ENCODE peak calls at places on chromosomes 13 and 19, in five cellular contexts. G is K562, Z is HepG2, J is A549, W is tibial nerve. S is an unnamed sample.

GRCh38 chr19:41928221-41928683 is at the start of gene ERFL:
- DNase-seq in Z (no peak), J (no peak), G (peak; percentile 78), W (no peak), S (peak; percentile 87)

GRCh38 chr13:57264965-57265364 is 98.0 kb downstream of the PRR20E start:
- DNase-seq in Z (no peak), J (no peak), W (no peak), G (no peak), S (no peak)

GRCh38 chr19:6224308-6224675 is 55.5 kb downstream of the MLLT1 start:
- DNase-seq in Z (no peak), J (no peak), G (no peak), W (no peak), S (no peak)

GRCh38 chr19:5125797-5126497 is 157.0 kb downstream of the KDM4B start:
- DNase-seq in Z (no peak), W (no peak), G (no peak), J (no peak), S (no peak)

GRCh38 chr13:20512042-20512683 is 13.5 kb downstream of the CRYL1 start:
- DNase-seq in J (no peak), G (no peak), Z (no peak), W (no peak), S (no peak)

GRCh38 chr13:52009985-52010384 is 1.3 kb downstream of the ATP7B start:
- DNase-seq in W (no peak), J (no peak), Z (no peak), G (no peak), S (no peak)

GRCh38 chr19:49061445-49061844 is 3.2 kb downstream of the NTF4 start:
- DNase-seq in Z (no peak), J (no peak), W (no peak), G (no peak), S (peak; percentile 76)

GRCh38 chr13:77584111-77584510 is 48.6 kb downstream of the SCEL start:
- DNase-seq in W (no peak), J (no peak), G (no peak), Z (no peak), S (no peak)

GRCh38 chr19:23241433-23241832 is 8.8 kb downstream of the ZNF724 start:
- DNase-seq in G (no peak), W (no peak), J (no peak), Z (no peak), S (no peak)

GRCh38 chr19:13797058-13797440 is 1.8 kb downstream of the ZSWIM4 start:
- DNase-seq in Z (no peak), W (no peak), G (no peak), J (no peak), S (no peak)

DNA sequence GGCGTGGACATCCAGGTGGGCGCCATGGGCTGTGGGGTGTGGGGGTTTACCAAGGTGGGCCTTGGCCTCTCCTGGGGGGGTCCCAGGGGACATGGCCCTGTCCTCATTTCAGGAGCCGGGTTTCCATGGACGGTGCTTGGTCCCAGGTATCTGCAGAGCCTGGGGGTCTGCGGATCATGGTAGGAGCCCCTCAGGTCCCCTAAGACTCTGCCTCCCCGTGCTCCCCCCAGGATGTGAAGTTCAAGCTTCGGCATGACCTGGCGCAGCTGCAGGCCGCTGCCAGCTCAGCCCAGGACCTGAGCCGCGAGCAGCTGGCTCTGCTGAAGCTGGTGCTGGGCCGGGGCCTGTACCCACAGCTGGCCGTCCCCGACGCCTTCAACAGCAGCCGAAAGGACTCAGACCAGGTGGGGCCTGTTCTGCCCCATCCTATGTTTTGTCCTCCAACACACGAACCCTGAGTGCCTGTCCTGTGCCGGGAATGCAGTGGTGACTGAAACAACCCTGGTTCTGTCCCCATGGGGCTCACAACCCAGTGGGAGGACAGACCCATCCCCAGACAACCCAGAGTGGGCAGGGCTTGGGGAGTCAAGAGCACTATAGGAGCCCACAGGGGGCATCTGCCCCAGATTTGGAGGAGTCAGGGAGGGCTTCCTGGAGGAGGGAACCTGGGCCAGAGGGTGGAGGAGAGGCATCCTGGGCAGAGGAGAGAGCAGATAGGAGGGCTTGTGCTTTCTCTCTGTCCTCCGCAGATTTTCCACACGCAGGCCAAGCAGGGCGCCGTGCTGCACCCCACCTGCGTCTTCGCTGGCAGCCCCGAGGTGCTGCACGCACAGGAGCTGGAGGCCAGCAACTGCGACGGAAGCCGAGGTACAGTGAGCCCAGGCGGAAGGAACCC is 26.8 kb downstream of the DHX34 start:
- DNase-seq in Z (no peak), G (no peak), W (no peak), J (no peak), S (no peak)
- TF ChIP-seq EP300 in Z (no peak), G (no peak), W (no peak), J (no peak), S (no peak)

GRCh38 chr13:64529874-64530485 is 2700.2 kb downstream of the PCDH9 start:
- DNase-seq in W (no peak), J (peak; percentile 1), Z (peak; percentile 9), G (peak; percentile 15), S (no peak)
- TF ChIP-seq CTCF in W (peak; percentile 41), J (peak; percentile 29), Z (peak; percentile 42), G (peak; percentile 13), S (peak; percentile 23)

GRCh38 chr19:39409886-39410619 is 2.4 kb upstream of the PLEKHG2 start:
- DNase-seq in G (peak; percentile 43), W (peak; percentile 75), Z (peak; percentile 25), J (no peak), S (peak; percentile 85)
- TF ChIP-seq POLR2A in G (peak; percentile 82), W (peak; percentile 51), Z (peak; percentile 45), J (peak; percentile 33), S (peak; percentile 82)

GRCh38 chr13:114038211-114038613 is 64.3 kb upstream of the C13orf46 start:
- DNase-seq in J (no peak), Z (no peak), G (no peak), W (no peak), S (peak; percentile 81)
- TF ChIP-seq EP300 in J (no peak), Z (no peak), G (no peak), W (no peak), S (no peak)

DNA sequence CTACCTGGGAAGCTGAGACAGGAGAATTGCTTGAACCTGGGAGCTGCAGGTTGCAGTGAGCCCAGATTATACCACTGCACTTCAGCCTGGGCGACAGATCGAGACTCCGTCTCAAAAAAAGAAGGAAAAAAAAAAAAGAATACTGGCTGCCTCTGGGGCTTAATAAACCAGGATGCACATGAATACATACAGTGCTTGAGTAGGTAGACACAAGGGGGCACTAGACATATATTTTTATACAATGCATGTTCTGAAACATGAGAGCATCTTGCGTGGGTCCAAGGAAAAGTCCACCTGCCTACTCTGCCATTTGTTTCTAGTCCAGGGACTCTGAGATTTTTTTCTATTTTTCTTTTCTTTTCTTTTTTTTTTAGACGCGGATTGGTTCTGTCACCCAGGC is 31.2 kb downstream of the KEAP1 start:
- DNase-seq in J (peak; percentile 28), W (no peak), G (no peak), Z (peak; percentile 54), S (no peak)
- TF ChIP-seq CTCF in J (peak; percentile 39), W (peak; percentile 18), G (peak; percentile 65), Z (peak; percentile 46), S (no peak)

DNA sequence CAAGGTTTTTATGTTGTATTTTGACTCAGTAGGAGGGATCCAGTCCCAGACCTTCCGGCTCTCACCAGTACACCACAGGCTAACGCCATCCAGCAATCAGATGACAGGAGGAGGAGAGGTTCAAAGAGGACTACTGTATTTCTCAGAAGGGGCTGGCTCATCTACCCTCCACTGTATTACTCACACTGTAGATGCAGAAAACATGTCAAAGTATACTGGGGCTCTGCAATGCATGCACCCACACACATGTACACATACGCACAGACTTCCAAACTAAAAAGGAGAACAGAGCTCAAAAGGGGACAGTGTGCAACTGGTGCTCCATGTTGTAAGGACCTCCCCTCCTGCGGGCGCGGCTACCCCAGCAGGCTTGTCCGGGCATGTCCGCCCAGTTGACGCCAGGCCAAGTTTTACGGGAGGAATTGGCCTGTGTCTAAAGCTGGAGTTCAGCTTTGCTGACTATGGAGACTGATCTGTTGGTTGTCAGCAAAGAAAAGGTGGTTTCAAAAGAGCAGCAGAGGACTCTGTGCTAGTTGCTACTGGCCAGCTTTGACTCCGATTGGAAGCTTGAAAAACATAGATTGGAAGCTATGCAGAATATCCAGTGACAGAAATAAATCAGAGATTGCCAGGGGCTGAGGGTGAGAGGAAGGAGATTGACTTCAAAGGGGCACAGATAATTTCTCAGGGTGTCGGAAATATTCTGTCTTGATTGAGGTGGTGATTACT is 314.2 kb downstream of the DLEU7 start:
- DNase-seq in W (peak; percentile 65), G (no peak), J (no peak), Z (no peak), S (peak; percentile 88)
- TF ChIP-seq POLR2A in W (no peak), G (no peak), J (no peak), Z (no peak), S (peak; percentile 52)

S was measured in upper lobe of left lung.